ENCODE peak calls at places on chromosomes 11 and 22, in seven cellular contexts. D is fibroblast of lung, I is astrocyte of the spinal cord, C is sigmoid colon, F is GM12865, R is Calu3, Y is colonic mucosa. L is an unnamed sample.

GRCh38 chr22:44906248-44906936 is 103.4 kb downstream of the PHF21B start:
- DNase-seq in D (no peak), I (no peak), C (no peak), F (no peak), R (no peak), Y (no peak), L (no peak)

GRCh38 chr22:24697671-24698082 is 76.8 kb downstream of the PIWIL3 start:
- DNase-seq in D (no peak), I (no peak), C (no peak), F (no peak), R (no peak), Y (peak), L (no peak)

GRCh38 chr11:1784761-1785650 is 21.3 kb upstream of the CTSD start:
- DNase-seq in D (no peak), I (no peak), C (no peak), F (no peak), R (no peak), Y (no peak), L (no peak)

GRCh38 chr11:10439924-10440323 is 15.1 kb upstream of the AMPD3 start:
- DNase-seq in D (no peak), I (no peak), C (no peak), F (no peak), R (no peak), Y (no peak), L (no peak)

GRCh38 chr11:72618801-72619200 is 55.4 kb downstream of the PDE2A start:
- DNase-seq in D (peak), I (no peak), C (no peak), F (no peak), R (no peak), Y (no peak), L (no peak)

GRCh38 chr11:27293500-27294417 is 69.3 kb downstream of the CCDC34 start:
- DNase-seq in D (no peak), I (peak), C (no peak), F (no peak), R (no peak), Y (no peak), L (no peak)

GRCh38 chr22:38097557-38098409 is 12.7 kb downstream of the BAIAP2L2 start:
- DNase-seq in D (peak), I (no peak), C (no peak), F (peak), R (no peak), Y (no peak), L (no peak)

GRCh38 chr11:15629690-15630321 is 515.1 kb downstream of the INSC start:
- DNase-seq in D (peak), I (no peak), C (no peak), F (peak), R (peak), Y (peak), L (peak)

GRCh38 chr11:8732748-8733241 is 50.2 kb downstream of the RPL27A start:
- DNase-seq in D (peak), I (peak), C (peak), F (no peak), R (no peak), Y (no peak), L (no peak)

GRCh38 chr22:46528121-46528610 is 9.3 kb downstream of the CELSR1 start:
- DNase-seq in D (peak), I (peak), C (no peak), F (no peak), R (peak), Y (peak), L (no peak)

GRCh38 chr22:38681784-38682335 is at the start of gene TOMM22:
- DNase-seq in D (peak), I (peak), C (peak), F (peak), R (peak), Y (peak), L (peak)

GRCh38 chr11:42112896-42113295 is 653.4 kb upstream of the LRRC4C start:
- DNase-seq in D (no peak), I (no peak), C (no peak), F (no peak), R (no peak), Y (no peak), L (no peak)

GRCh38 chr22:42442746-42443145 is 10.5 kb upstream of the NFAM1 start:
- DNase-seq in D (no peak), I (no peak), C (no peak), F (no peak), R (no peak), Y (no peak), L (no peak)

GRCh38 chr22:22893891-22894739 is 6.5 kb downstream of the IGLL5 start:
- DNase-seq in D (no peak), I (no peak), C (peak), F (no peak), R (no peak), Y (no peak), L (peak)

GRCh38 chr11:8867035-8867434 is 44.0 kb upstream of the AKIP1 start:
- DNase-seq in D (no peak), I (no peak), C (no peak), F (no peak), R (no peak), Y (no peak), L (no peak)

GRCh38 chr11:9529333-9529648 is 44.2 kb upstream of the WEE1 start:
- DNase-seq in D (peak), I (no peak), C (no peak), F (no peak), R (peak), Y (peak), L (no peak)

GRCh38 chr22:46150615-46151423 is 493 bp downstream of the PPARA start:
- DNase-seq in D (no peak), I (no peak), C (peak), F (peak), R (peak), Y (peak), L (peak)

GRCh38 chr22:26429458-26430238 is 588 bp downstream of the ASPHD2 start:
- DNase-seq in D (no peak), I (no peak), C (no peak), F (peak), R (no peak), Y (no peak), L (peak)

GRCh38 chr11:63945482-63946163 is 6.8 kb downstream of the NAA40 start:
- DNase-seq in D (peak), I (peak), C (peak), F (peak), R (peak), Y (peak), L (peak)

GRCh38 chr11:108973402-108974119 is 308.7 kb downstream of the DDX10 start:
- DNase-seq in D (peak), I (peak), C (no peak), F (no peak), R (no peak), Y (no peak), L (no peak)

GRCh38 chr11:95711162-95711944 is 78.2 kb downstream of the FAM76B start:
- DNase-seq in D (peak), I (peak), C (peak), F (peak), R (no peak), Y (no peak), L (peak)

GRCh38 chr22:27718186-27719032 is 83.1 kb downstream of the MN1 start:
- DNase-seq in D (peak), I (peak), C (peak), F (no peak), R (peak), Y (peak), L (no peak)

GRCh38 chr22:22342697-22343602 is 98.4 kb downstream of the VPREB1 start:
- DNase-seq in D (peak), I (peak), C (no peak), F (peak), R (peak), Y (peak), L (peak)

GRCh38 chr11:77590194-77590591 is 440 bp downstream of the AQP11 start:
- DNase-seq in D (peak), I (peak), C (peak), F (no peak), R (peak), Y (peak), L (no peak)

DNA sequence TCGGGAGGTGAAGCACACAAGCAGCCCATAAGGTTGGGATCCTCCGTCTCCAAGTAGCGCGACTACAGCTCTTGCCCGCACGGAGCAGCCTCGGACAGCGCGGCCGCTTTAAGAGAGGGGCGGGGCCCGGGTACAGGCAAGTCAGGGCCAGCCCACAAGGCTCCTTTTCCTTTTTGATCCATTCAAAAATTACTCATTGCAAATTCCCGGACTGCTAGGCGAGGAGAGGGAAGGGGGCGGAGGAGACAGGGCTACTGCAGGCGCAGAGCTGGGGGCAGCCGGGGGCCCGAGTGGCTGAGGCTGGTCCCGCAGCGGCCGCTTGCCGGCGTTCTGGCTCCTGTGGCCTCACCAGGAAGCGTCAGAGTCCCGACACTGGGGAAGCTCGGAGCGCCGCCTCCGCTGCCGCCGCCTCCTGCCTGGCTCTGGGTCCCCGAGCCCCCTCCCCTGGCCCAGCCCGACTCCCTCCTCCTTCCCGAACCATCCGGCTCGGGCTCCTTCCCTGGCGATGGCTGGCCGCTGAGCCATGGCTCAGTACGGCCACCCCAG is at the start of gene UBASH3B:
- DNase-seq in D (peak), I (peak), C (peak), F (peak), R (peak), Y (peak), L (peak)
- TF ChIP-seq CTCF in D (peak), I (no peak), C (no peak), F (no peak), R (no peak), Y (no peak), L (no peak)

DNA sequence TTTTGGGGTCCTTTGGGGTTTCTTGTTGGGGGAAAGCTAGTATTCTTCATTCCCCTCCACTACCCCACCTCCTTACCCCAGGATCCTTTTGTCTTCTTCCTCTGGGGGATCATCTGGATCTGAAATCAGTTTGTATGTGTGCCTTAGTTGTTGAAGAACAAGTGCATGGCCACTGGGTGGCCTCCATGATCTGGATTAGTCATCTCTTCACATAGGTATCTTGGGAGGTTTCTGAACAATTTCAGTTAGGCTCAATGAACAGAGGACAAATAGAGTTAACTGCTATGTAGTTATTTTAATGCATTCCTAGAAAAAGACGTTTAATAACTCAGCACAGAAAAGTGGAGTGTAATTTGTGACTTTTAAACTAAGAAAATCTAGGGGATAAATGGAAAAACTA is 7.1 kb upstream of the VWA5A start:
- DNase-seq in D (peak), I (peak), C (no peak), F (peak), R (peak), Y (no peak), L (peak)
- TF ChIP-seq CTCF in D (peak), I (peak), C (no peak), F (peak), R (no peak), Y (peak), L (peak)

GRCh38 chr22:35894464-35894878 is 134.2 kb downstream of the RBFOX2 start:
- DNase-seq in D (peak), I (peak), C (peak), F (no peak), R (no peak), Y (no peak), L (peak)
- TF ChIP-seq CTCF in D (peak), I (no peak), C (peak), F (no peak), R (no peak), Y (no peak), L (peak)

DNA sequence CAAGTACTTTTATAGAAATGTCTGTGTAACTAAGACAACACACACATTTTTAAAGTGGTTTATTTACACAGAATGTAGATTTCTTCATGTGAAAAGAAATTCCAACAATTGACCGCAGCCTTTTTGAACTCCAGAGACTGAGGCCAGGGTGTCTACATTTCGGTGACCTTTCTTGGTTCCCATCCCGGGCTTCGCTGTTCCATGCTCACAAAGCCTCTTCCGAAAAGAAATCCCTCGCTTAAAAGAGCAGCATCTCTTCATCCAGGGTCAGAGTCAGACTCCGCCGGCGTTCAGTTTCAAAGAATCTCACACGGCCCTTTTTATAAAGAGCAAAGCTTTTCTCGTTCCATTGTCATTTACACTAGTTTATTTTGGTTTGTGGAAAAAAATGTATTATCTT is 530.6 kb upstream of the B3GAT1 start:
- DNase-seq in D (peak), I (peak), C (no peak), F (no peak), R (no peak), Y (no peak), L (no peak)
- TF ChIP-seq CTCF in D (no peak), I (no peak), C (no peak), F (no peak), R (no peak), Y (no peak), L (no peak)

GRCh38 chr11:69727266-69727665 is 23.4 kb upstream of the FGF19 start:
- DNase-seq in D (no peak), I (no peak), C (no peak), F (no peak), R (no peak), Y (no peak), L (no peak)

GRCh38 chr11:69726481-69726880 is 22.7 kb upstream of the FGF19 start:
- DNase-seq in D (no peak), I (no peak), C (no peak), F (no peak), R (no peak), Y (no peak), L (no peak)

GRCh38 chr11:69729252-69729651 is 25.4 kb upstream of the FGF19 start:
- DNase-seq in D (no peak), I (no peak), C (no peak), F (no peak), R (no peak), Y (no peak), L (no peak)

GRCh38 chr11:69721745-69722144 is 17.9 kb upstream of the FGF19 start:
- DNase-seq in D (no peak), I (no peak), C (no peak), F (no peak), R (peak), Y (no peak), L (no peak)

DNA sequence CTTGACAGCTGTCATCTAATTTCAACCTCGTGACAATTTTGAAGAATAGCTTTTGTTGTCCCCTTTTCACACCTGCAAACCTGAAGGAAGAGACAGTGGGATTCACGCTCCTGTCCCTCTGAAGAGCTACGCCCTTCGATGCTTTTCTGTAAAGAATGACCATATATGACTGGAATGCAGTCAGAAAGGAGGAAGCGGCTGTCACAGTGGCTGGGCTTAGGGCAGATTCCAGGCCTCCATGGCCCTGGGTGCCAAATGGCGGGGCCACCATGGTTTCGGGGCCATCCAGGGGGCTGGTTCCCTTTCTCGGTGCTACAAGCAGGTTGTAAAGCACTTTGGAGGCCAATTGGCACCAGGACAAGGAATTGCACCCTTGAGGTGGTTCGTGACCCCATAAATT is 22.2 kb upstream of the FGF19 start:
- DNase-seq in D (no peak), I (no peak), C (no peak), F (no peak), R (no peak), Y (no peak), L (no peak)
- TF ChIP-seq CTCF in D (no peak), I (no peak), C (no peak), F (no peak), R (no peak), Y (no peak), L (no peak)

GRCh38 chr11:118884613-118885274 is 1.1 kb downstream of the CXCR5 start:
- DNase-seq in D (no peak), I (no peak), C (no peak), F (no peak), R (no peak), Y (no peak), L (peak)

GRCh38 chr11:118882489-118882888 is 1.2 kb upstream of the CXCR5 start:
- DNase-seq in D (no peak), I (no peak), C (no peak), F (no peak), R (no peak), Y (no peak), L (no peak)

GRCh38 chr11:118883004-118883367 is 706 bp upstream of the CXCR5 start:
- DNase-seq in D (no peak), I (no peak), C (no peak), F (no peak), R (no peak), Y (no peak), L (no peak)

GRCh38 chr11:118885319-118885718 is 1.6 kb downstream of the CXCR5 start:
- DNase-seq in D (no peak), I (no peak), C (no peak), F (no peak), R (no peak), Y (no peak), L (no peak)

GRCh38 chr11:118883368-118884071 is at the start of gene CXCR5:
- DNase-seq in D (no peak), I (peak), C (no peak), F (peak), R (no peak), Y (no peak), L (peak)
- TF ChIP-seq CTCF in D (no peak), I (no peak), C (no peak), F (peak), R (no peak), Y (no peak), L (peak)

GRCh38 chr11:118639899-118640298 is 32.5 kb downstream of the PHLDB1 start:
- DNase-seq in D (no peak), I (no peak), C (no peak), F (no peak), R (no peak), Y (no peak), L (no peak)

GRCh38 chr11:118643142-118643994 is 36.0 kb downstream of the PHLDB1 start:
- DNase-seq in D (no peak), I (no peak), C (no peak), F (no peak), R (no peak), Y (no peak), L (no peak)

GRCh38 chr11:118641463-118642019 is 34.1 kb downstream of the PHLDB1 start:
- DNase-seq in D (no peak), I (no peak), C (no peak), F (peak), R (peak), Y (peak), L (no peak)

GRCh38 chr11:118638726-118639125 is 31.3 kb downstream of the PHLDB1 start:
- DNase-seq in D (no peak), I (no peak), C (no peak), F (no peak), R (no peak), Y (no peak), L (no peak)

DNA sequence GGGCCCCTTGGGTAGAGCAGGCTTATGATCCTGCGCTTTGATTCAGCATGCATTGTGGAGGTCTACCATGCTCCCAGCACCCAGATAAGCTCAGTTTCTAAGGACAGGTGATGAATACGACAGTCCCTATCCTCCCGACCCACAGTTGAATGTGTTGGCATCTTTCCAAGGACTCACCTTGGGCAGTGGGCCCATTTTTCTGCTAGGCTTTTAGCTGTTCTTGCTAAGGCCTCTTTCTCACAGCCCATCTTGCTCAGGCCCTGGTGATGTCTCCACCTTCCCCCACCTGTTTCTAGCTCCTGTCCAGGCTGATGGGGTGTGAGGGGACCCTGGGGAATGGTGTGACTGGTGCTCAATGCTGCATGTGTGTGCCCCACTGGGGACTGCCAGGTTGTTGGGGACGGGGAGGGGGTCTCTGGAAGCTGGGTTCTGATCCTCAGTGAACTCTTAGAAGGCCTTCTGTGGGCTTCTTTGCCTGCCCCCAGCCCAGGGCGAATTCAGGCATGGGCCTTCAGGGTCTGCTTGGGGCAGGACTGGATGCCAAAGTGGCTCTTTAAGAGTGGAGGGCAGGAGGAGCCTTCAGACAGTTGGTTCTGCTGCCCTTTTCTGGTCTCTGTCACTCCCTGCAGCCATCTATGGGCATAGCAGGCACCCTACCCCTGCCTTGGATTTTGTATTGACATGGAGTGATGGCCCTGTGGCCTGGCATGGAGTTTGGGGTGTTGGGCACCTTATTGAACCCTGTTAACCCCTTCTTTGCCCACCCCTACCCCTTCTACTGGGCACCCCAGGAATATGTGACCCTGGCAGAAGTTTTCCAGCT is 33.1 kb downstream of the PHLDB1 start:
- DNase-seq in D (no peak), I (no peak), C (no peak), F (no peak), R (peak), Y (no peak), L (no peak)
- TF ChIP-seq CTCF in D (no peak), I (peak), C (no peak), F (no peak), R (no peak), Y (no peak), L (no peak)

L was measured in OCI-LY7.